ENCODE peak calls at places on chromosomes 16 and 17, in six cellular contexts. Y is HFFc6, G is fibroblast of pulmonary artery, O is OCI-LY7, R is progenitor cell of endocrine pancreas, B is tibial artery. I is an unnamed sample.

GRCh38 chr16:69328854-69329316 is 1.5 kb downstream of the PDF start:
- DNase-seq in R (no peak), O (peak; percentile 27), Y (no peak), G (peak; percentile 13), B (peak; percentile 2), I (no peak)

GRCh38 chr17:42313773-42314566 is 25.7 kb downstream of the STAT5A start:
- DNase-seq in B (no peak), Y (no peak), R (no peak), G (no peak), O (no peak), I (no peak)

GRCh38 chr17:65558683-65559311 is 2.7 kb downstream of the AXIN2 start:
- DNase-seq in O (no peak), Y (no peak), R (no peak), G (no peak), B (no peak), I (no peak)

GRCh38 chr16:71344315-71344905 is 14.1 kb upstream of the CALB2 start:
- DNase-seq in Y (no peak), R (no peak), G (no peak), B (no peak), O (no peak), I (no peak)

GRCh38 chr17:64038331-64039105 is 18.1 kb upstream of the ICAM2 start:
- DNase-seq in O (no peak), G (no peak), Y (no peak), B (no peak), R (no peak), I (no peak)

GRCh38 chr17:52157161-52157560 is 1.4 kb downstream of the CA10 start:
- DNase-seq in O (no peak), B (no peak), G (no peak), Y (no peak), R (no peak), I (no peak)

GRCh38 chr16:66894948-66895696 is 14.8 kb downstream of the PDP2 start:
- DNase-seq in R (peak; percentile 45), Y (peak; percentile 71), O (peak; percentile 63), B (peak; percentile 70), G (peak; percentile 84), I (peak; percentile 77)

GRCh38 chr16:4702466-4702808 is 9.1 kb downstream of the NUDT16L1 start:
- DNase-seq in Y (no peak), O (no peak), G (no peak), B (no peak), R (no peak), I (no peak)

GRCh38 chr16:51756447-51757123 is 605.5 kb upstream of the SALL1 start:
- DNase-seq in G (no peak), O (no peak), B (no peak), R (no peak), Y (no peak), I (no peak)

GRCh38 chr16:57619606-57620315 is 8.7 kb upstream of the ADGRG1 start:
- DNase-seq in G (no peak), B (no peak), Y (no peak), R (no peak), O (no peak), I (peak; percentile 88)

GRCh38 chr16:89642574-89642973 is 14.9 kb downstream of the CHMP1A start:
- DNase-seq in Y (no peak), G (no peak), O (no peak), R (no peak), B (no peak), I (no peak)

GRCh38 chr16:69741951-69742904 is 12.5 kb downstream of the NOB1 start:
- DNase-seq in G (peak; percentile 61), B (peak; percentile 76), O (no peak), Y (peak; percentile 33), R (no peak), I (peak; percentile 85)

GRCh38 chr17:5582177-5582885 is 2.0 kb downstream of the NLRP1 start:
- DNase-seq in Y (no peak), G (no peak), B (no peak), R (no peak), O (no peak), I (no peak)

GRCh38 chr17:67322039-67322787 is 44.2 kb downstream of the PSMD12 start:
- DNase-seq in B (no peak), Y (no peak), O (no peak), R (no peak), G (no peak), I (no peak)

GRCh38 chr16:22915003-22915402 is 101.0 kb downstream of the HS3ST2 start:
- DNase-seq in G (no peak), Y (no peak), R (no peak), O (no peak), B (no peak), I (no peak)

GRCh38 chr16:72092832-72093447 is 480 bp downstream of the TXNL4B start:
- DNase-seq in G (peak; percentile 83), R (no peak), O (no peak), B (no peak), Y (peak; percentile 68), I (peak; percentile 40)

GRCh38 chr17:7697828-7698588 is 7.0 kb upstream of the EFNB3 start:
- DNase-seq in B (no peak), Y (no peak), R (no peak), G (no peak), O (no peak), I (no peak)

GRCh38 chr16:69187891-69188451 is 1.0 kb downstream of the SNTB2 start:
- DNase-seq in O (peak; percentile 67), G (peak; percentile 39), Y (peak; percentile 24), B (peak; percentile 59), R (peak; percentile 10), I (peak; percentile 45)

GRCh38 chr16:85104147-85104546 is 8.1 kb downstream of the CIBAR2 start:
- DNase-seq in Y (no peak), O (no peak), R (no peak), B (no peak), G (no peak), I (no peak)

GRCh38 chr16:23949630-23950290 is 114.0 kb downstream of the PRKCB start:
- DNase-seq in B (no peak), O (peak; percentile 59), Y (no peak), R (no peak), G (no peak), I (no peak)

GRCh38 chr16:30407794-30408534 is 558 bp downstream of the ZNF771 start:
- DNase-seq in O (no peak), G (no peak), B (no peak), R (no peak), Y (peak; percentile 41), I (no peak)

GRCh38 chr17:66953661-66954060 is 10.8 kb upstream of the CACNG4 start:
- DNase-seq in B (no peak), O (no peak), G (no peak), R (no peak), Y (no peak), I (no peak)

GRCh38 chr16:58306327-58306726 is 11.5 kb upstream of the PRSS54 start:
- DNase-seq in B (no peak), O (peak; percentile 24), G (peak; percentile 55), Y (peak; percentile 11), R (no peak), I (peak; percentile 36)

GRCh38 chr16:8798174-8798527 is 512 bp downstream of the PMM2 start:
- DNase-seq in B (no peak), O (peak; percentile 25), R (no peak), Y (peak; percentile 10), G (peak; percentile 21), I (no peak)

GRCh38 chr16:66198641-66199040 is 167.8 kb upstream of the CDH5 start:
- DNase-seq in G (peak; percentile 55), R (no peak), B (no peak), Y (no peak), O (no peak), I (no peak)

GRCh38 chr17:2146132-2146871 is 91.4 kb downstream of the HIC1 start:
- DNase-seq in Y (no peak), O (no peak), R (no peak), G (no peak), B (no peak), I (no peak)

GRCh38 chr17:3957735-3958134 is 6.5 kb downstream of the ATP2A3 start:
- DNase-seq in Y (no peak), B (no peak), G (no peak), R (no peak), O (no peak), I (no peak)

GRCh38 chr17:6853764-6854442 is 22.4 kb upstream of the TEKT1 start:
- DNase-seq in B (no peak), Y (no peak), R (no peak), G (no peak), O (peak; percentile 80), I (no peak)

GRCh38 chr17:57130708-57131461 is 45.8 kb downstream of the AKAP1 start:
- DNase-seq in B (peak; percentile 90), G (peak; percentile 84), Y (peak; percentile 69), O (peak; percentile 86), R (peak; percentile 76), I (peak; percentile 73)
- TF ChIP-seq CTCF in B (peak; percentile 88), G (peak; percentile 69), Y (peak; percentile 95), O (peak; percentile 84), R (peak; percentile 94), I (peak; percentile 66)

DNA sequence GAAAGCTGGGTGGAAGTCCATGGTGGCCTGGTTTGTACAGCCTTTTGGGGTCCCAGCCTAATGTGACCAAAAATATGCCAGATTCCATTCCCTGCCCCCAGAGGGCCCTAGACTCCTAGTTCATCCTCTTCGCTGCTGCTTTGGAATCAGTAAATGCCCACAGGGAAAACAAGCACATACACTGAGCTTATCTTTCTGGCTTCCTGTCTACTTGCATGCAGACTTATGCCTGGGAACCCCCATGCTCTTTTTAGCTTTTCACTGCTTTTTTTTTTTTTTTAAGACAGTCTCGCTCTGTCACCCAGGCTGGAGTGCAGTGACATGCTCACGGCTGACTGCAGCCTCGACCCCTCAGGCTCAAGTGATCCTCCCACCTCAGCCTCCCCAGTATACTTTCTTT is 6.2 kb upstream of the CD300LG start:
- DNase-seq in R (no peak), Y (no peak), G (peak; percentile 69), B (no peak), O (no peak), I (peak; percentile 38)
- TF ChIP-seq CTCF in R (peak; percentile 33), Y (peak; percentile 31), G (peak; percentile 54), B (no peak), O (peak; percentile 44), I (peak; percentile 36)

DNA sequence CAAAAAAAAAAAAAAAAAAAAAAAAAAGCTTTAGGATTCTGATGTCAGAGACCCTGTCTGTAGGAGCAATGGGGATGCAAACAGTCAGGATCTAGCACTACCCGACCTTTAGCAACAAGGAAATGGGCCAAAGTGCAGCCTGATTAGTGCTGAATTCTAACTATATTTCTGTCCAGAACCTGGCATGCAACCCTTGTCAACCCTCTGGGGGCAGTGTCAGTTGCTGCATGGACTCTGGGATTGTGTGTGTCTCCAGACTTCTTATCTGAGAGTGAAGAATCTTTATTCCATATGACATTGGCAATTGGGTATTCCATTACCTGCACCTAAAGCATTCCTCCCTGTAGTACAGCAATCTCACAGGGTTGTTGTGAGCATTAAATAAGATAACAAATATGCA is 120.3 kb upstream of the CRHR1 start:
- DNase-seq in R (no peak), O (no peak), Y (no peak), G (no peak), B (no peak), I (no peak)
- TF ChIP-seq CTCF in R (no peak), O (peak; percentile 23), Y (no peak), G (no peak), B (no peak), I (no peak)

DNA sequence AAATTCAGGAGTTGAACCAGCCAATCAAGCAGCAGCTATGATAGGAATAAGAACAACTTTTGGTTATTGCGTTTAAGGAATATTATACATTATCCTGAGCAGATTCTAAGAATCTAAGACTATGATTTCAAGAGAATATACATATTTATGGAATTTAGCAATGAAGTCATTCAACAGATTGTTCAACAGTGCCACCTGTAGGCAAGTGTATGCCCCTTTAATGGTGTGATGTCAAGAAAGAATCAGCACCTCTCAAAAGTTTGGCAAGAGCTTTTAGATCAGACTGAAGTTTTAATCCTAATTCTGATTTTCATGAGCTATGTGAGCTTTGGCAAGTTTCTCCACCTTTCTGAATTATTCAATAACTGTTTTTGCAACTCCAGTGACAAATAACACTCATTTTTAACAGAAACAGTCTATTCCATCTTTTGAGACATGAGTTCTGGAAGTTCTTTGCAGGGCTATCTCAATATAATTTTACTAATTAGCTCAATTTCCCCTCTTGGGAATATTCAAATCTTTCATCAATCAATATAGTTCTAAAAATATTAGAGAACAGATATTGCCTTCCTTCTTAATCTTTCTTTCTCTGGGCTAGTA is 474.3 kb upstream of the TOM1L1 start:
- DNase-seq in R (no peak), G (peak; percentile 2), Y (no peak), B (no peak), O (peak; percentile 25), I (no peak)
- TF ChIP-seq CTCF in R (peak; percentile 68), G (no peak), Y (no peak), B (no peak), O (peak; percentile 78), I (no peak)

I was measured in Calu3.